ENCODE peak calls at places on chromosomes 12 and 14, in seven cellular contexts. A is AG04450, B is lower lobe of right lung, V is tibial artery, J is suprapubic skin, N is AG10803, O is choroid plexus epithelial cell. P is an unnamed sample.

GRCh38 chr12:118840878-118841277 is 140.5 kb upstream of the SRRM4 start:
- DNase-seq in A (no peak), B (no peak), V (no peak), J (no peak), N (no peak), O (no peak), P (no peak)

GRCh38 chr14:73248294-73248868 is 11.1 kb downstream of the PAPLN start:
- DNase-seq in A (no peak), B (no peak), V (no peak), J (no peak), N (no peak), O (peak), P (no peak)

GRCh38 chr12:30111719-30112118 is 328.0 kb upstream of the TMTC1 start:
- DNase-seq in A (no peak), B (no peak), V (no peak), J (no peak), N (no peak), O (no peak), P (no peak)

GRCh38 chr14:93905623-93906022 is 21.5 kb upstream of the FAM181A start:
- DNase-seq in A (no peak), B (no peak), V (peak), J (no peak), N (no peak), O (no peak), P (no peak)

GRCh38 chr14:97074860-97075259 is 277.7 kb downstream of the VRK1 start:
- DNase-seq in A (no peak), B (no peak), V (no peak), J (no peak), N (no peak), O (no peak), P (no peak)

GRCh38 chr12:124754949-124755800 is 108.5 kb downstream of the SCARB1 start:
- DNase-seq in A (no peak), B (peak), V (peak), J (peak), N (peak), O (peak), P (no peak)

GRCh38 chr14:104218361-104219180 is 80.2 kb downstream of the KIF26A start:
- DNase-seq in A (no peak), B (peak), V (no peak), J (no peak), N (no peak), O (no peak), P (no peak)

GRCh38 chr14:104636131-104636530 is 31.6 kb upstream of the TMEM179 start:
- DNase-seq in A (no peak), B (no peak), V (no peak), J (peak), N (no peak), O (no peak), P (no peak)

GRCh38 chr12:92292016-92292415 is 146.4 kb upstream of the BTG1 start:
- DNase-seq in A (no peak), B (no peak), V (no peak), J (no peak), N (peak), O (no peak), P (no peak)

GRCh38 chr14:57462551-57462950 is 31.1 kb downstream of the CCDC198 start:
- DNase-seq in A (no peak), B (no peak), V (no peak), J (no peak), N (no peak), O (no peak), P (no peak)

GRCh38 chr12:131449027-131449426 is 261.9 kb upstream of the SFSWAP start:
- DNase-seq in A (no peak), B (no peak), V (no peak), J (no peak), N (no peak), O (no peak), P (no peak)

GRCh38 chr14:50003213-50004021 is 110.5 kb downstream of the ARF6 start:
- DNase-seq in A (no peak), B (peak), V (peak), J (peak), N (peak), O (peak), P (peak)

GRCh38 chr12:80353254-80353653 is 90.8 kb upstream of the PTPRQ start:
- DNase-seq in A (no peak), B (no peak), V (no peak), J (no peak), N (peak), O (peak), P (no peak)

GRCh38 chr12:124361996-124362395 is 67.1 kb downstream of the RFLNA start:
- DNase-seq in A (no peak), B (no peak), V (no peak), J (no peak), N (no peak), O (no peak), P (no peak)

DNA sequence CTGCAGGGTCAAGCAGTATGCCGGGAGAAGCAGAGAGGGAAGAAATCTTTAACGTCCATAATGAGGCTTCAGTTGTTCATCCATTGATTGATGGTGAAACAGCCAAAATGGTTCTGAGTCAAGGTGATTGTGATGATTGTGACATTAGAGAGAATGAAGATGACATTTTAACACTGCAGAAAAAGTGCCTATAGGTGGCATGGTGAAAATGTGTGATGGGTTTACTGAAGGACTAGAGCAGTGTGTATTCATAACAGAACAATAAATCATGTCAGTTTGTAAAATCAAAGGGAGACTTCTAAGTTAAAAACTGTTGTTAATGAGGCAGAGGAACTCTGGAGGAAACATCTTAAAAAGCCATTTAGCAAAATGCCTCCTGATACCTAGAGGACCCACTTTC is 57.7 kb upstream of the CAND1 start:
- DNase-seq in A (no peak), B (no peak), V (no peak), J (no peak), N (no peak), O (no peak), P (no peak)
- H3K4me3 ChIP-seq in A (no peak), B (no peak), V (no peak), J (no peak), N (no peak), O (no peak), P (no peak)

GRCh38 chr12:113462117-113462774 is 9.4 kb downstream of the LHX5 start:
- DNase-seq in A (peak), B (peak), V (peak), J (no peak), N (peak), O (peak), P (peak)
- H3K4me3 ChIP-seq in A (peak), B (peak), V (peak), J (peak), N (peak), O (no peak), P (no peak)

GRCh38 chr14:52914295-52914694 is 36.6 kb downstream of the FERMT2 start:
- DNase-seq in A (no peak), B (no peak), V (no peak), J (no peak), N (no peak), O (no peak), P (no peak)

GRCh38 chr14:52922059-52922458 is 28.8 kb downstream of the FERMT2 start:
- DNase-seq in A (no peak), B (no peak), V (no peak), J (no peak), N (no peak), O (no peak), P (no peak)

GRCh38 chr14:52918486-52918885 is 32.4 kb downstream of the FERMT2 start:
- DNase-seq in A (no peak), B (no peak), V (no peak), J (no peak), N (peak), O (peak), P (peak)

GRCh38 chr14:52919971-52920370 is 30.9 kb downstream of the FERMT2 start:
- DNase-seq in A (no peak), B (no peak), V (no peak), J (no peak), N (peak), O (peak), P (no peak)

DNA sequence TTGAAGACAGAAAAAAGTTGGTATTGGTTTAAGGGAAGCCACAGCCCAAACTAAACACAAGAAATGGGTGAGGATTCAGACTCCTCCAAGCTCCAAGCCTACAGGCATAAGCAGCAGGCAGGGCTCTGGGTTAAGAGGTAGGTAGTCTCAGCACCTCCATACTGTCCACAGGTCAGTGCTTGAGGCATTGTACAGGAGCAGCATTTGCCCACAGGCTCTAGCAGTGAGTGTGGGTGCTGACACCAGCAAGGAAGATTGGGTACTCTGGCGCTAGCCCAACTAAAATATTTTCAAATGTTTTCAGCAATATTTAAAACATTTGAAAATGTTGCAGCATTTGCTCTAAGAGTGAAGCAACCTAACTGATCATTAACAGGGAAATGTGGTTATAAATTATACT is 33.1 kb downstream of the FERMT2 start:
- DNase-seq in A (no peak), B (no peak), V (no peak), J (no peak), N (peak), O (peak), P (no peak)
- H3K4me3 ChIP-seq in A (no peak), B (no peak), V (no peak), J (no peak), N (no peak), O (no peak), P (no peak)

GRCh38 chr12:41190360-41190759 is 2.2 kb downstream of the PDZRN4 start:
- DNase-seq in A (no peak), B (no peak), V (no peak), J (no peak), N (no peak), O (peak), P (no peak)

GRCh38 chr12:41189395-41190251 is 1.5 kb downstream of the PDZRN4 start:
- DNase-seq in A (no peak), B (no peak), V (peak), J (no peak), N (no peak), O (no peak), P (no peak)

GRCh38 chr12:41188058-41188840 is at the start of gene PDZRN4:
- DNase-seq in A (no peak), B (peak), V (peak), J (peak), N (no peak), O (no peak), P (no peak)

GRCh38 chr12:41185946-41186345 is 2.2 kb upstream of the PDZRN4 start:
- DNase-seq in A (no peak), B (no peak), V (no peak), J (no peak), N (no peak), O (no peak), P (no peak)

DNA sequence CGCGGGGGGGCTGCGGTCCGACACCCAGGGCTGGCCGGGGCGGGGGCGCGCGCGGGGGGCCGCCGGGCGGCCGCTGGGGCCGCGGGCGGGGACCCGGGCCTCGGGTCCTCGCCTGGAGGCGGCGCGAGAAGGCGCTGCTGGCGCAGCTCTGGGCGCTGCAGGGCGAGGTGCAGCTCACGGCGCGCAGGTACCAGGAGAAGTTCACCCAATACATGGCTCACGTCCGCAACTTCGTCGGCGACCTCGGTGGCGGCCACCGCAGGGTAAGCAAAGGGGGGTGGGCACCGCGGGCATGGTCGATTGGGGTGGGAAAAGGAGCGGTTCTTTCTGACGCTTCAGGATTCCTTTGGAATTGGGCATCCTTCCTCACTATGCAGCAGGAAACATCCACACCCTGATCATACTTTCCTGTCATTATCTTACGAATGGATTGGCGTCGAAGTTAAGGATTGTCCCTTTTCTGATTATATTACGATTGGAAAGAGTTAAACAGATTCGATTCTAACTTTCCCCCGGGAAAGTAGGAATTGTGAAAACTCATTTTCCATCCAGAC is 798 bp downstream of the PDZRN4 start:
- DNase-seq in A (no peak), B (no peak), V (peak), J (no peak), N (no peak), O (no peak), P (no peak)
- H3K4me3 ChIP-seq in A (no peak), B (peak), V (peak), J (peak), N (no peak), O (no peak), P (no peak)

GRCh38 chr12:75656650-75657049 is 145.2 kb upstream of the KRR1 start:
- DNase-seq in A (peak), B (no peak), V (no peak), J (no peak), N (peak), O (peak), P (no peak)
- H3K4me3 ChIP-seq in A (no peak), B (no peak), V (no peak), J (no peak), N (no peak), O (no peak), P (no peak)

GRCh38 chr12:48816148-48816854 is 2.0 kb upstream of the CACNB3 start:
- DNase-seq in A (no peak), B (no peak), V (no peak), J (no peak), N (no peak), O (peak), P (no peak)
- H3K4me3 ChIP-seq in A (peak), B (peak), V (peak), J (peak), N (peak), O (peak), P (no peak)

GRCh38 chr14:32896979-32897723 is 41.5 kb upstream of the NPAS3 start:
- DNase-seq in A (no peak), B (no peak), V (no peak), J (no peak), N (peak), O (peak), P (no peak)
- H3K4me3 ChIP-seq in A (peak), B (peak), V (peak), J (peak), N (peak), O (peak), P (no peak)